ENCODE peak calls at places on chromosomes 16 and 17, in four cellular contexts. T is sigmoid colon; U is CD4-positive, alpha-beta T cell; D is heart left ventricle. G is an unnamed sample.

GRCh38 chr16:9090101-9090959 is 1.1 kb upstream of the HAPSTR1 start:
- DNase-seq in D (peak), T (peak), U (no peak), G (no peak)

GRCh38 chr17:78745407-78746088 is 36.5 kb downstream of the CYTH1 start:
- DNase-seq in U (peak), T (no peak), D (no peak), G (no peak)

GRCh38 chr16:15509593-15510520 is 75.5 kb downstream of the BMERB1 start:
- DNase-seq in U (no peak), D (no peak), T (no peak), G (no peak)

GRCh38 chr17:18905226-18905625 is 46.7 kb upstream of the SLC5A10 start:
- DNase-seq in T (no peak), D (no peak), U (no peak), G (no peak)

GRCh38 chr17:49545007-49545660 is 30.5 kb upstream of the NXPH3 start:
- DNase-seq in U (no peak), D (no peak), T (no peak), G (no peak)

GRCh38 chr16:709651-710499 is 4.3 kb upstream of the FBXL16 start:
- DNase-seq in U (no peak), T (no peak), D (no peak), G (no peak)

GRCh38 chr16:75203667-75204409 is 3.1 kb downstream of the CTRB2 start:
- DNase-seq in T (peak), D (peak), U (no peak), G (no peak)

GRCh38 chr16:4966736-4967453 is 8.8 kb downstream of the SEC14L5 start:
- DNase-seq in D (no peak), U (no peak), T (no peak), G (no peak)

GRCh38 chr16:87392823-87393679 is 915 bp downstream of the MAP1LC3B start:
- DNase-seq in D (peak), T (peak), U (peak), G (no peak)

GRCh38 chr17:64658931-64659330 is 3.2 kb downstream of the SMURF2 start:
- DNase-seq in T (no peak), D (no peak), U (no peak), G (no peak)

GRCh38 chr16:57360321-57360935 is 1.8 kb downstream of the CCL22 start:
- DNase-seq in T (no peak), D (no peak), U (no peak), G (no peak)

GRCh38 chr16:88821168-88821850 is 9.6 kb upstream of the APRT start:
- DNase-seq in T (no peak), U (no peak), D (no peak), G (no peak)
- TF ChIP-seq CTCF in T (no peak), U (no peak), D (no peak), G (no peak)

GRCh38 chr16:13425840-13426239 is 494.1 kb upstream of the ERCC4 start:
- DNase-seq in U (no peak), T (no peak), D (no peak), G (no peak)

GRCh38 chr16:13426736-13427135 is 493.2 kb upstream of the ERCC4 start:
- DNase-seq in D (no peak), U (no peak), T (no peak), G (no peak)

GRCh38 chr16:13427943-13428342 is 492.0 kb upstream of the ERCC4 start:
- DNase-seq in D (no peak), U (no peak), T (no peak), G (no peak)

GRCh38 chr16:13429411-13429810 is 490.5 kb upstream of the ERCC4 start:
- DNase-seq in U (no peak), D (no peak), T (no peak), G (no peak)

GRCh38 chr16:13426279-13426678 is 493.7 kb upstream of the ERCC4 start:
- DNase-seq in T (no peak), U (no peak), D (no peak), G (no peak)
- TF ChIP-seq CTCF in T (no peak), U (no peak), D (no peak), G (no peak)

GRCh38 chr17:5481451-5481850 is 4.5 kb downstream of the DERL2 start:
- DNase-seq in T (no peak), D (no peak), U (no peak), G (no peak)

GRCh38 chr17:5488752-5489151 is 2.4 kb downstream of the MIS12 start:
- DNase-seq in U (no peak), D (no peak), T (no peak), G (no peak)

GRCh38 chr17:5486206-5487124 is at the start of gene MIS12:
- DNase-seq in U (peak), D (peak), T (peak), G (peak)

GRCh38 chr17:5485270-5486205 is at the start of gene DERL2:
- DNase-seq in U (no peak), D (no peak), T (no peak), G (no peak)
- TF ChIP-seq CTCF in U (no peak), D (no peak), T (no peak), G (no peak)

GRCh38 chr17:69064476-69064875 is 3.7 kb upstream of the ABCA9 start:
- DNase-seq in U (no peak), T (no peak), D (no peak), G (no peak)

GRCh38 chr17:69069289-69069688 is 8.6 kb upstream of the ABCA9 start:
- DNase-seq in T (no peak), D (no peak), U (no peak), G (no peak)

GRCh38 chr17:69066482-69066881 is 5.8 kb upstream of the ABCA9 start:
- DNase-seq in U (no peak), T (no peak), D (no peak), G (no peak)

GRCh38 chr17:69065113-69065512 is 4.4 kb upstream of the ABCA9 start:
- DNase-seq in U (no peak), T (no peak), D (no peak), G (no peak)

DNA sequence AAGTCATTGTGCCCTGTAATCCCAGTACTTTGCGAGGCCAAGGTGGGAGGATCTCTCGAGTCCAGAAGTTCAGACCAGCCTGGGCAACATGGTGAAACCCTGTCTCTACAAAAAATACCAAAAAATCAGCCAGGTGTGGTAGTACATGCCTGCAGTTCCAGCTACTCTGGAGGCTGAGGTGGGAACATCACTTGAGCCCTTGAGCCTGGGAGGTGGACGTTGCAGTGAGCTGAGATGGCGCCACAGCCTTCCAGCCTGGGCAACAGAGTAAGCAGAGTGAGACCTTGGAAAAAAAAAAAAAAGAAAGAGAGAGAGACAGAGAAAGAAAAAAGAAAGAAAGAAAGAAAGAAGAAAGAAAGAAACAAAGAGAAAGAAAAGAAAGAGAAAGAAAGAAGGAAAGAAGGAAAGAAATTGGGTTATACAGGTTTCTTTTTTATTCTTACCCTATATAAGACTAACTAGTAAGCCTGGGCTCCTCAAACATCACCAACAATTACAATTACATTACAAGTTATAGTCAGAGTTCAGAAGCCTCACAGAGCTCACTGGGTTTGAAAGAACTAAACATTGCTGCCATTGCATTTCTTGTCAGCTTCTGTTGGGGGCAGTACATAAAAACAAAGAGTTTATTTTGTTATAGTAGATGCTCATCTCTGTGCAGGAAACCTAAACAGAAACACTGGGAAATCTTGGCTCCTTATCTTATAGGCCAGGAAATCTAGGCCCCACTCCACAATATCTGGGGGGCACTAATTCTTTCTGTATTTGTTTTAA is 6.7 kb upstream of the ABCA9 start:
- DNase-seq in T (no peak), U (no peak), D (no peak), G (no peak)
- TF ChIP-seq CTCF in T (no peak), U (no peak), D (no peak), G (no peak)

GRCh38 chr17:6430769-6431168 is 4.2 kb downstream of the AIPL1 start:
- DNase-seq in U (no peak), D (no peak), T (no peak), G (no peak)
- TF ChIP-seq CTCF in U (no peak), D (no peak), T (no peak), G (no peak)

GRCh38 chr17:5282639-5283217 is 644 bp downstream of the RABEP1 start:
- DNase-seq in U (peak), T (no peak), D (peak), G (no peak)

GRCh38 chr17:5286846-5287245 is 4.8 kb downstream of the RABEP1 start:
- DNase-seq in T (no peak), D (no peak), U (no peak), G (no peak)

GRCh38 chr17:5283531-5284315 is 1.6 kb downstream of the RABEP1 start:
- DNase-seq in U (no peak), D (no peak), T (no peak), G (no peak)

GRCh38 chr17:5281814-5282638 is at the start of gene RABEP1:
- DNase-seq in D (peak), U (peak), T (peak), G (peak)
- TF ChIP-seq CTCF in D (no peak), U (peak), T (peak), G (no peak)

GRCh38 chr16:22967696-22968095 is 153.7 kb downstream of the HS3ST2 start:
- DNase-seq in T (no peak), D (no peak), U (no peak), G (no peak)

GRCh38 chr16:22970191-22970845 is 156.4 kb downstream of the HS3ST2 start:
- DNase-seq in D (no peak), T (no peak), U (no peak), G (no peak)

GRCh38 chr16:22971346-22971924 is 157.5 kb downstream of the HS3ST2 start:
- DNase-seq in T (no peak), U (no peak), D (no peak), G (no peak)

GRCh38 chr16:22968931-22969330 is 155.0 kb downstream of the HS3ST2 start:
- DNase-seq in T (no peak), D (no peak), U (no peak), G (no peak)

GRCh38 chr16:22969567-22969966 is 155.6 kb downstream of the HS3ST2 start:
- DNase-seq in D (no peak), T (no peak), U (no peak), G (no peak)
- TF ChIP-seq CTCF in D (no peak), T (no peak), U (no peak), G (no peak)

G was measured in omental fat pad.